ENCODE peak calls at places on chromosomes 3 and 15, in seven cellular contexts. L is PC-3, Q is IMR-90, K is astrocyte of the spinal cord, R is lower leg skin, B is fibroblast of lung, U is heart right ventricle. P is an unnamed sample.

GRCh38 chr3:44045476-44046275 is 196.0 kb upstream of the TOPAZ1 start:
- DNase-seq in L (peak), Q (no peak), K (peak), R (no peak), B (no peak), U (no peak), P (no peak)

GRCh38 chr3:21041621-21042020 is 709.4 kb downstream of the ZNF385D start:
- DNase-seq in L (no peak), Q (no peak), K (no peak), R (no peak), B (peak), U (no peak), P (peak)

GRCh38 chr3:73508330-73508954 is 116.3 kb downstream of the PDZRN3 start:
- DNase-seq in L (peak), Q (peak), K (peak), R (peak), B (peak), U (peak), P (peak)

GRCh38 chr15:99931703-99932603 is 198.7 kb upstream of the LYSMD4 start:
- DNase-seq in L (peak), Q (no peak), K (no peak), R (peak), B (no peak), U (no peak), P (no peak)

GRCh38 chr3:42486814-42487569 is 15.5 kb upstream of the VIPR1 start:
- DNase-seq in L (no peak), Q (no peak), K (no peak), R (no peak), B (no peak), U (no peak), P (no peak)

GRCh38 chr15:98745650-98746374 is 97.5 kb downstream of the IGF1R start:
- DNase-seq in L (no peak), Q (peak), K (peak), R (no peak), B (no peak), U (no peak), P (no peak)

GRCh38 chr15:42058791-42059190 is 35.6 kb downstream of the PLA2G4D start:
- DNase-seq in L (no peak), Q (no peak), K (no peak), R (no peak), B (no peak), U (no peak), P (no peak)

GRCh38 chr3:4904801-4905695 is 74.2 kb upstream of the BHLHE40 start:
- DNase-seq in L (peak), Q (peak), K (peak), R (no peak), B (peak), U (no peak), P (peak)

GRCh38 chr3:14204605-14205284 is 26.1 kb downstream of the LSM3 start:
- DNase-seq in L (no peak), Q (peak), K (no peak), R (peak), B (peak), U (peak), P (peak)

GRCh38 chr3:188533612-188534357 is 379.8 kb downstream of the LPP start:
- DNase-seq in L (peak), Q (no peak), K (no peak), R (no peak), B (no peak), U (no peak), P (peak)

GRCh38 chr3:142210608-142211007 is 14.8 kb downstream of the GK5 start:
- DNase-seq in L (no peak), Q (no peak), K (peak), R (no peak), B (peak), U (no peak), P (peak)
- TF ChIP-seq CTCF in L (no peak), Q (no peak), K (peak), R (no peak), B (peak), U (no peak), P (peak)

GRCh38 chr15:101188517-101189340 is 63.1 kb downstream of the CHSY1 start:
- DNase-seq in L (peak), Q (peak), K (peak), R (no peak), B (peak), U (no peak), P (peak)
- H3K4me3 ChIP-seq in L (peak), Q (peak), K (no peak), R (no peak), B (peak), U (peak), P (peak)

DNA sequence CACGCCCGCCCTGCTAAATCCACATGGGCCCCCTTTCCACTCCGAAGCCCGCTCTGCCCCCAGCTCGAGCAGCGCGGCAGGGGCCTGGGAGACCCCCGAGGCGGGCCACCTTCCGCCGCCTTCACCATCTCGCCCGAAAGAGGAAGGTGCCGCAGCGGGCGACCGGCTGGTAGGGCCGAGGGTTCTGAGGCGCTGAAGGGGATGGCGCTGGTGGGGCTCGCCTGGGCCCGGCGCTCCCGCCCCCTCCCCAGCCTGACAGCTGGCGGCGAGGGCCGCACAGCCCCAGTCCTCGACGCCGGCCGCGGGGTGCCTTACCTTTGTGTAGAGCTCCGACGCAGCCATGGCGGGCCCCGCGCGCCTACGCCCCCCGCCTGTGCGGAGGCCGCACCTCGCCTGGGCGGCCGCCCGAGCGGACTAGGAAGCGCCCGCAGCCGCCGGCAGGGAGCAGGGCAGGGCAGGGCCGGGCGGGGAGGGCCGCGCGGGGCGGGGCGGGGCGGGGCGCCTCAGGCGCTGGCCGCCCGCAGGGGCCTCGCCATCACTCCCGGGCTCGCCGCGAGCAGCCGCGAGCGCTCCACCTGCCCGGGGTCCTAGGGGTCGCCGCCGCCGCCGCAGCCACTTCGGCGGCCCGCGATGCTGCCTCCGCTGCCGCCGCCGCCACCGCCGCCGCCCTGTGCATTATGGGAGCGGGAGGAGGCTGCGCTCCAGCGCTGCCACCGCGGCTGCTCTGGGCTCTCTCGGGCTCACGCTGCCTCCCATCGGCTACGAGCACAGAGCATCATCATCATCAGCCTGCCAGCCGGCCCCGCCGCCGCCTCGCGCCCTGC is at the start of gene MYO5A:
- DNase-seq in L (peak), Q (peak), K (peak), R (peak), B (peak), U (peak), P (peak)
- TF ChIP-seq CTCF in L (no peak), Q (peak), K (no peak), R (no peak), B (no peak), U (no peak), P (peak)

GRCh38 chr3:126267976-126268615 is 87.7 kb upstream of the ALDH1L1 start:
- DNase-seq in L (no peak), Q (no peak), K (no peak), R (no peak), B (no peak), U (no peak), P (no peak)
- H3K4me3 ChIP-seq in L (no peak), Q (peak), K (peak), R (no peak), B (no peak), U (peak), P (peak)